ENCODE peak calls at places on chromosome 5, in nine cellular contexts. X, Y, P, F, U, J, D, C and G are unnamed samples.

GRCh38 chr5:149358818-149359217 is 972 bp downstream of the PCYOX1L start:
- DNase-seq in D (no peak), J (no peak), C (no peak), Y (no peak), U (no peak), X (no peak), P (no peak), F (no peak), G (no peak)

GRCh38 chr5:113612060-113612496 is 98.6 kb downstream of the YTHDC2 start:
- DNase-seq in C (no peak), X (peak), P (no peak), J (peak), D (peak), U (no peak), Y (peak), F (peak), G (no peak)

GRCh38 chr5:26690511-26690910 is 347.9 kb downstream of the CDH9 start:
- DNase-seq in P (no peak), F (no peak), Y (no peak), U (no peak), J (no peak), C (no peak), D (no peak), X (no peak), G (no peak)

GRCh38 chr5:77301447-77301878 is 91.0 kb downstream of the PDE8B start:
- DNase-seq in F (peak), Y (no peak), X (no peak), P (no peak), C (no peak), U (no peak), J (no peak), D (no peak), G (no peak)

GRCh38 chr5:61004448-61004847 is 59.4 kb downstream of the NDUFAF2 start:
- DNase-seq in F (no peak), D (no peak), Y (no peak), C (no peak), U (no peak), P (no peak), X (no peak), J (no peak), G (no peak)

GRCh38 chr5:143029293-143029692 is 259.1 kb downstream of the ARHGAP26 start:
- DNase-seq in C (no peak), F (no peak), P (no peak), U (no peak), D (no peak), X (no peak), J (no peak), Y (no peak), G (no peak)

GRCh38 chr5:16666140-16666860 is 49.5 kb upstream of the RETREG1 start:
- DNase-seq in F (no peak), J (no peak), U (no peak), X (no peak), P (no peak), C (no peak), D (no peak), Y (no peak), G (no peak)

GRCh38 chr5:102627311-102627710 is 127.8 kb upstream of the PAM start:
- DNase-seq in X (no peak), U (no peak), D (peak), C (no peak), Y (peak), F (peak), J (peak), P (no peak), G (no peak)

GRCh38 chr5:98403131-98403530 is 370.3 kb upstream of the RGMB start:
- DNase-seq in U (no peak), F (no peak), P (no peak), D (no peak), C (no peak), Y (no peak), X (no peak), J (no peak), G (no peak)

GRCh38 chr5:139911425-139912120 is 116.0 kb downstream of the PSD2 start:
- DNase-seq in X (no peak), P (no peak), D (peak), U (no peak), Y (peak), J (no peak), C (no peak), F (no peak), G (no peak)

GRCh38 chr5:58094031-58094430 is 365.9 kb downstream of the PLK2 start:
- DNase-seq in P (no peak), X (no peak), U (no peak), F (no peak), D (peak), J (no peak), C (no peak), Y (peak), G (peak)

GRCh38 chr5:84149094-84149493 is 235.6 kb downstream of the EDIL3 start:
- DNase-seq in D (no peak), C (no peak), U (no peak), F (no peak), Y (no peak), P (no peak), X (no peak), J (no peak), G (no peak)

GRCh38 chr5:111774525-111774924 is 17.5 kb upstream of the NREP start:
- DNase-seq in P (no peak), J (peak), D (peak), U (peak), C (no peak), X (peak), F (no peak), Y (no peak), G (no peak)